ENCODE peak calls at places on chromosome 13, in ten cellular contexts. B is CD8-positive, alpha-beta T cell; U is tibial nerve; I is iPS DF 6.9; K is kidney; D is naive thymus-derived CD4-positive, alpha-beta T cell; L is adrenal gland; G is right cardiac atrium; S is cardiac muscle cell; P is CD8-positive, alpha-beta memory T cell. E is an unnamed sample.

GRCh38 chr13:52600666-52601065 is 41.6 kb upstream of the HNRNPA1L2 start:
- DNase-seq in B (no peak), U (no peak), I (no peak), K (no peak), D (no peak), L (no peak), G (no peak), S (no peak), P (no peak), E (no peak)

GRCh38 chr13:36675213-36675536 is 1.4 kb downstream of the SERTM1 start:
- DNase-seq in B (no peak), U (no peak), I (no peak), K (no peak), D (no peak), L (no peak), G (no peak), S (no peak), P (no peak), E (no peak)

GRCh38 chr13:62360609-62361008 is 945.0 kb upstream of the PCDH20 start:
- DNase-seq in B (no peak), U (no peak), I (no peak), K (no peak), D (no peak), L (no peak), G (no peak), S (no peak), P (no peak), E (no peak)

GRCh38 chr13:49220035-49220855 is at the start of gene MLNR:
- DNase-seq in B (peak; percentile 40), U (no peak), I (no peak), K (peak; percentile 74), D (peak; percentile 34), L (no peak), G (peak; percentile 69), S (peak; percentile 48), P (peak; percentile 16), E (peak; percentile 82)

GRCh38 chr13:97278395-97279078 is 56.4 kb downstream of the MBNL2 start:
- DNase-seq in B (no peak), U (no peak), I (no peak), K (no peak), D (no peak), L (no peak), G (peak; percentile 46), S (no peak), P (no peak), E (no peak)

GRCh38 chr13:78979349-78979748 is 320.4 kb upstream of the OBI1 start:
- DNase-seq in B (no peak), U (no peak), I (no peak), K (no peak), D (no peak), L (no peak), G (no peak), S (no peak), P (no peak), E (no peak)

GRCh38 chr13:40255551-40255950 is 410.9 kb downstream of the FOXO1 start:
- DNase-seq in B (no peak), U (no peak), I (no peak), K (no peak), D (no peak), L (no peak), G (no peak), S (no peak), P (no peak), E (no peak)

GRCh38 chr13:42384265-42384664 is 112.3 kb downstream of the AKAP11 start:
- DNase-seq in B (no peak), U (no peak), I (no peak), K (no peak), D (no peak), L (no peak), G (no peak), S (no peak), P (no peak), E (no peak)

GRCh38 chr13:26425439-26426358 is 131.8 kb upstream of the WASF3 start:
- DNase-seq in B (no peak), U (no peak), I (no peak), K (peak; percentile 68), D (no peak), L (no peak), G (peak; percentile 51), S (no peak), P (no peak), E (no peak)

GRCh38 chr13:32535748-32536147 is 2.8 kb downstream of the N4BP2L2 start:
- DNase-seq in B (no peak), U (no peak), I (no peak), K (no peak), D (no peak), L (no peak), G (no peak), S (no peak), P (no peak), E (no peak)
- H3K4me1 ChIP-seq in B (peaks cover 63% of the 10 kb centered on the region), U (peaks cover 30% of the 10 kb centered on the region), I (no peaks in the 10 kb centered on the region), K (peaks cover 10% of the 10 kb centered on the region), D (peaks cover 58% of the 10 kb centered on the region), L (peaks cover 33% of the 10 kb centered on the region), G (peaks cover 7% of the 10 kb centered on the region), S (peaks cover 23% of the 10 kb centered on the region), P (peaks cover 69% of the 10 kb centered on the region), E (peaks cover 4% of the 10 kb centered on the region)

DNA sequence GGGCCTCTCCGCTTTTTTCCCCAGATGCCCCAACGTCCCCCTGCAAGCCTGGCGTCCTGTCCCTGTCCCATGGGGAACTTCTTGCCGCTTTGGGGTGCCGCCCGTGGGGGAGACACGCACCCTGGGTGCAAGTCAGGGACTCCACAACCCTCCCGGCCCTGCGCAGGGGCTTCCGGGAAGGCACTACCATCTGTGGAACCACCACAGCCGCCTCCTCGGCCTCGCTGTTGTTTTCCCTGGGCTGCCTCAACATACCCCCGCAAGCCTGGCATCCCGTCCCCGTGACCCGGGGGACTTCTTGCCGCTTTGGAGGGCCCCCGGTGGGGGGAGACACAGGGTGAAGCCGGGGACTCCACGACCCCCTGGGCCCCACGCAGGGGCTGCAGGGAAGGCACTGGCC is 238.4 kb downstream of the TUBA3C start:
- DNase-seq in B (no peak), U (no peak), I (no peak), K (peak; percentile 72), D (no peak), L (no peak), G (no peak), S (no peak), P (no peak), E (no peak)
- H3K9me3 ChIP-seq in B (no peaks in the 10 kb centered on the region), U (no peaks in the 10 kb centered on the region), I (peaks cover 12% of the 10 kb centered on the region), K (no peaks in the 10 kb centered on the region), D (no peaks in the 10 kb centered on the region), L (no peaks in the 10 kb centered on the region), G (no peaks in the 10 kb centered on the region), S (no peaks in the 10 kb centered on the region), P (no peaks in the 10 kb centered on the region), E (no peaks in the 10 kb centered on the region)

GRCh38 chr13:75481176-75482069 is 546 bp downstream of the TBC1D4 start:
- DNase-seq in B (peak; percentile 23), U (peak; percentile 11), I (no peak), K (peak; percentile 86), D (peak; percentile 17), L (peak; percentile 37), G (peak; percentile 79), S (peak; percentile 61), P (no peak), E (peak; percentile 60)

GRCh38 chr13:75479102-75479501 is 2.9 kb downstream of the TBC1D4 start:
- DNase-seq in B (no peak), U (no peak), I (no peak), K (no peak), D (no peak), L (no peak), G (no peak), S (no peak), P (no peak), E (no peak)

GRCh38 chr13:75482070-75482819 is at the start of gene TBC1D4:
- DNase-seq in B (peak; percentile 39), U (peak; percentile 69), I (peak; percentile 75), K (peak; percentile 96), D (peak; percentile 22), L (peak; percentile 95), G (peak; percentile 95), S (peak; percentile 96), P (peak; percentile 22), E (peak; percentile 95)

GRCh38 chr13:75482820-75483079 is 781 bp upstream of the TBC1D4 start:
- DNase-seq in B (no peak), U (no peak), I (no peak), K (no peak), D (no peak), L (no peak), G (no peak), S (no peak), P (no peak), E (no peak)

DNA sequence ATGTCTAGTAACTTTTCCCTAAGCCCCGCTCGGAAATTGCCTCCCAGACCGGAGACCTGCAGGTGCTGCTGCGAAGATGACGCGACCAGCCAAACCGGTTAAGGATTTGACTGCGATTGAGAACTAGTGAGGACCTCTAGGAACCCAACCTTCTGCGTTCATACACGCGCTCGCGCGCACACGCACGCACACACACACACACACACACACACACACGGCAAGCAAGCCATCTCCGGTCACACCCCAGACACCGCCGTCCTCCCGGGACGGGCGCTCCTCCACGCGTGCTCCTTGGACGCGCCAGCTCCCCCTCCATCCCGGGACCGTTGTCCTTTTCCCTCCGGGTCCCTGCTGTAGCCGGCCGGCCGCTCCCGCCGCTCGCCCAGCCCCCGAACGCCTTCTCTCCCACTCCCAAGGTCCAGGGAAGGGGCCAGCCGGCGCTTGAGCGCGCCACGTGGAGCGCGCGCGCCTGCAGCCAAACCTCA is 1.2 kb downstream of the TBC1D4 start:
- DNase-seq in B (peak; percentile 28), U (peak; percentile 42), I (peak; percentile 52), K (peak; percentile 89), D (peak; percentile 5), L (peak; percentile 75), G (peak; percentile 76), S (peak; percentile 56), P (no peak), E (peak; percentile 88)
- H3K4me1 ChIP-seq in B (peaks cover 5% of the 10 kb centered on the region), U (no peaks in the 10 kb centered on the region), I (peaks cover 5% of the 10 kb centered on the region), K (no peaks in the 10 kb centered on the region), D (no peaks in the 10 kb centered on the region), L (no peaks in the 10 kb centered on the region), G (no peaks in the 10 kb centered on the region), S (peaks cover 9% of the 10 kb centered on the region), P (peaks cover 5% of the 10 kb centered on the region), E (peaks cover 42% of the 10 kb centered on the region)

GRCh38 chr13:100409132-100409531 is 179.5 kb downstream of the GGACT start:
- DNase-seq in B (no peak), U (no peak), I (no peak), K (no peak), D (no peak), L (no peak), G (no peak), S (no peak), P (no peak), E (peak; percentile 23)
- H3K9me3 ChIP-seq in B (peaks cover 16% of the 10 kb centered on the region), U (peaks cover 68% of the 10 kb centered on the region), I (peaks cover 5% of the 10 kb centered on the region), K (peaks cover 8% of the 10 kb centered on the region), D (peaks cover 60% of the 10 kb centered on the region), L (no peaks in the 10 kb centered on the region), G (peaks cover 12% of the 10 kb centered on the region), S (no peaks in the 10 kb centered on the region), P (peaks cover 18% of the 10 kb centered on the region), E (peaks cover 38% of the 10 kb centered on the region)

GRCh38 chr13:75153386-75153785 is 328.6 kb downstream of the TBC1D4 start:
- DNase-seq in B (no peak), U (no peak), I (no peak), K (no peak), D (no peak), L (no peak), G (no peak), S (no peak), P (no peak), E (no peak)
- H3K4me1 ChIP-seq in B (no peaks in the 10 kb centered on the region), U (no peaks in the 10 kb centered on the region), I (no peaks in the 10 kb centered on the region), K (no peaks in the 10 kb centered on the region), D (no peaks in the 10 kb centered on the region), L (no peaks in the 10 kb centered on the region), G (peaks cover 2% of the 10 kb centered on the region), S (no peaks in the 10 kb centered on the region), P (no peaks in the 10 kb centered on the region), E (no peaks in the 10 kb centered on the region)

GRCh38 chr13:18956473-18957078 is 225.0 kb downstream of the TUBA3C start:
- DNase-seq in B (no peak), U (no peak), I (no peak), K (no peak), D (no peak), L (no peak), G (no peak), S (no peak), P (no peak), E (no peak)
- H3K9me3 ChIP-seq in B (no peaks in the 10 kb centered on the region), U (peaks cover 39% of the 10 kb centered on the region), I (peaks cover 26% of the 10 kb centered on the region), K (no peaks in the 10 kb centered on the region), D (peaks cover 7% of the 10 kb centered on the region), L (no peaks in the 10 kb centered on the region), G (peaks cover 2% of the 10 kb centered on the region), S (no peaks in the 10 kb centered on the region), P (no peaks in the 10 kb centered on the region), E (peaks cover 16% of the 10 kb centered on the region)

E was measured in Caco-2.